ENCODE peak calls at places on chromosomes 11 and 22, in ten cellular contexts. Y is right cardiac atrium; C is stimulated activated naive CD8-positive, alpha-beta T cell treated with anti-CD3 and anti-CD28 coated beads, Interleukin-15, Interleukin-2, amounts not matched to agents 100 U/mL and 50 U/mL, for 24 hours; K is COR-L47; D is HuH-7.5; W is lower leg skin; X is naive thymus-derived CD4-positive, alpha-beta T cell; B is Calu3; S is NCI-H1417; V is smooth muscle cell of the brain vasculature. T is an unnamed sample.

GRCh38 chr11:15654397-15654915 is 539.7 kb downstream of the INSC start:
- DNase-seq in Y (no peak), C (no peak), K (no peak), D (no peak), W (no peak), X (no peak), B (peak; percentile 36), S (no peak), V (no peak), T (peak; percentile 63)

GRCh38 chr11:103091441-103091809 is 535 bp downstream of the DCUN1D5 start:
- DNase-seq in Y (peak; percentile 61), C (peak; percentile 64), K (peak; percentile 43), D (no peak), W (no peak), X (peak; percentile 16), B (peak; percentile 19), S (peak; percentile 15), V (no peak), T (peak; percentile 64)

GRCh38 chr11:35087648-35088047 is 51.3 kb upstream of the CD44 start:
- DNase-seq in Y (no peak), C (no peak), K (no peak), D (no peak), W (no peak), X (no peak), B (no peak), S (no peak), V (no peak), T (no peak)

GRCh38 chr11:127059286-127060200 is 59.0 kb upstream of the KIRREL3 start:
- DNase-seq in Y (peak; percentile 53), C (no peak), K (no peak), D (no peak), W (no peak), X (no peak), B (no peak), S (no peak), V (no peak), T (no peak)

GRCh38 chr11:78354741-78355705 is 62.6 kb downstream of the GAB2 start:
- DNase-seq in Y (peak; percentile 61), C (no peak), K (peak; percentile 79), D (no peak), W (no peak), X (no peak), B (no peak), S (peak; percentile 97), V (no peak), T (no peak)

GRCh38 chr11:32081129-32081641 is 9.7 kb upstream of the RCN1 start:
- DNase-seq in Y (peak; percentile 67), C (no peak), K (no peak), D (no peak), W (no peak), X (no peak), B (no peak), S (peak; percentile 18), V (no peak), T (no peak)

GRCh38 chr22:20422965-20423635 is 14.5 kb downstream of the SCARF2 start:
- DNase-seq in Y (peak; percentile 80), C (no peak), K (no peak), D (no peak), W (no peak), X (no peak), B (no peak), S (no peak), V (no peak), T (no peak)

GRCh38 chr11:130693543-130693942 is 222.7 kb downstream of the SNX19 start:
- DNase-seq in Y (no peak), C (no peak), K (no peak), D (no peak), W (no peak), X (no peak), B (no peak), S (no peak), V (no peak), T (no peak)

GRCh38 chr11:63766501-63767270 is 1.9 kb downstream of the ZFTA start:
- DNase-seq in Y (peak; percentile 46), C (no peak), K (no peak), D (no peak), W (no peak), X (no peak), B (no peak), S (no peak), V (no peak), T (no peak)

GRCh38 chr11:133836076-133836548 is 9.2 kb downstream of the SPATA19 start:
- DNase-seq in Y (no peak), C (no peak), K (no peak), D (no peak), W (no peak), X (no peak), B (no peak), S (no peak), V (no peak), T (no peak)

GRCh38 chr22:37186228-37186996 is 1.6 kb downstream of the C1QTNF6 start:
- DNase-seq in Y (no peak), C (peak; percentile 50), K (peak; percentile 16), D (no peak), W (no peak), X (no peak), B (peak; percentile 51), S (peak; percentile 8), V (no peak), T (peak; percentile 58)

GRCh38 chr11:117605331-117605730 is 191.7 kb downstream of the DSCAML1 start:
- DNase-seq in Y (no peak), C (no peak), K (no peak), D (no peak), W (no peak), X (no peak), B (no peak), S (no peak), V (no peak), T (no peak)

GRCh38 chr22:50576070-50576469 is 2.2 kb downstream of the CPT1B start:
- DNase-seq in Y (no peak), C (no peak), K (peak; percentile 55), D (peak; percentile 88), W (no peak), X (no peak), B (peak; percentile 27), S (no peak), V (no peak), T (no peak)

GRCh38 chr11:134469627-134470026 is 57.6 kb upstream of the B3GAT1 start:
- DNase-seq in Y (no peak), C (no peak), K (no peak), D (no peak), W (no peak), X (no peak), B (no peak), S (peak; percentile 5), V (no peak), T (no peak)